ENCODE peak calls at places on chromosomes 3 and 15, in four cellular contexts. K, P, F and I are unnamed samples.

GRCh38 chr3:69500604-69501003 is 114.7 kb upstream of the FRMD4B start:
- DNase-seq in K (no peak), P (no peak), F (no peak), I (no peak)

GRCh38 chr3:136818191-136818850 is 605 bp upstream of the SLC35G2 start:
- DNase-seq in K (peak), P (no peak), F (no peak), I (peak)

GRCh38 chr3:33218446-33219174 is at the start of gene SUSD5:
- DNase-seq in K (peak), P (no peak), F (peak), I (no peak)

GRCh38 chr3:155189478-155189877 is 104.0 kb downstream of the STRIT1 start:
- DNase-seq in K (no peak), P (no peak), F (no peak), I (no peak)

GRCh38 chr3:100352296-100353178 is 18.0 kb downstream of the NIT2 start:
- DNase-seq in K (no peak), P (no peak), F (no peak), I (no peak)

GRCh38 chr3:27141668-27142067 is 227.5 kb downstream of the NEK10 start:
- DNase-seq in K (no peak), P (no peak), F (no peak), I (no peak)

GRCh38 chr3:155416500-155417118 is 123.1 kb upstream of the STRIT1 start:
- DNase-seq in K (no peak), P (no peak), F (no peak), I (no peak)

GRCh38 chr15:71125831-71126453 is 10.7 kb downstream of the THSD4 start:
- DNase-seq in K (peak), P (no peak), F (no peak), I (no peak)

GRCh38 chr15:40344631-40345120 is 3.9 kb upstream of the CCDC9B start:
- DNase-seq in K (peak), P (peak), F (peak), I (no peak)

GRCh38 chr3:43096761-43097160 is 9.1 kb downstream of the POMGNT2 start:
- DNase-seq in K (no peak), P (no peak), F (no peak), I (no peak)

GRCh38 chr3:75001330-75001729 is 386.9 kb upstream of the CNTN3 start:
- DNase-seq in K (no peak), P (peak), F (no peak), I (no peak)